ENCODE peak calls at places on chromosomes 4 and X, in seven cellular contexts. F, Q, P, M, B, Z and E are unnamed samples.

GRCh38 chrX:115968436-115969252 is 201.9 kb upstream of the AGTR2 start:
- DNase-seq in Z (peak), P (peak), B (no peak), M (no peak), Q (peak), F (no peak), E (peak)

GRCh38 chr4:74490736-74491135 is 45.8 kb downstream of the AREG start:
- DNase-seq in Q (no peak), M (no peak), F (no peak), B (no peak), P (no peak), Z (no peak), E (no peak)

GRCh38 chrX:110008001-110008635 is 5.2 kb downstream of the TMEM164 start:
- DNase-seq in B (no peak), P (no peak), F (no peak), Z (no peak), Q (no peak), M (no peak), E (no peak)

GRCh38 chr4:119647558-119647957 is 19.0 kb upstream of the PDE5A start:
- DNase-seq in Z (no peak), B (peak), Q (no peak), M (no peak), P (no peak), F (no peak), E (no peak)

GRCh38 chrX:56498756-56499155 is 64.7 kb upstream of the UBQLN2 start:
- DNase-seq in Z (no peak), P (no peak), M (no peak), B (no peak), Q (no peak), F (no peak), E (no peak)

GRCh38 chr4:1347410-1347864 is 429 bp downstream of the UVSSA start:
- DNase-seq in B (peak), Q (peak), M (no peak), P (peak), F (no peak), Z (peak), E (peak)

GRCh38 chrX:136477026-136477425 is 10.7 kb upstream of the BRS3 start:
- DNase-seq in M (no peak), B (no peak), F (no peak), Q (no peak), Z (no peak), P (no peak), E (no peak)

GRCh38 chr4:138919094-138919936 is 96.3 kb upstream of the NOCT start:
- DNase-seq in Q (peak), Z (no peak), M (no peak), F (no peak), P (peak), B (peak), E (peak)

GRCh38 chr4:100340534-100341364 is 150.5 kb upstream of the DDIT4L start:
- DNase-seq in B (peak), M (no peak), Q (no peak), Z (no peak), F (no peak), P (no peak), E (peak)

GRCh38 chr4:163808091-163808490 is 313.6 kb downstream of the TMA16 start:
- DNase-seq in F (no peak), P (no peak), M (no peak), B (no peak), Q (no peak), Z (no peak), E (no peak)

GRCh38 chr4:105662935-105663675 is 45.4 kb downstream of the INTS12 start:
- DNase-seq in Q (no peak), P (no peak), M (no peak), F (no peak), Z (no peak), B (no peak), E (no peak)

GRCh38 chrX:28665778-28666177 is 78.5 kb downstream of the IL1RAPL1 start:
- DNase-seq in Q (no peak), Z (no peak), B (no peak), P (no peak), F (no peak), M (no peak), E (no peak)

GRCh38 chrX:20378291-20378920 is 111.7 kb upstream of the RPS6KA3 start:
- DNase-seq in P (no peak), F (no peak), B (no peak), M (no peak), Z (no peak), Q (no peak), E (peak)

GRCh38 chr4:10160280-10160856 is 43.8 kb upstream of the WDR1 start:
- DNase-seq in M (no peak), P (peak), B (peak), Q (no peak), F (no peak), Z (no peak), E (peak)

GRCh38 chrX:11273544-11273943 is 19.7 kb upstream of the AMELX start:
- DNase-seq in M (no peak), P (no peak), Z (no peak), Q (no peak), F (no peak), B (peak), E (peak)

GRCh38 chr4:81260443-81261102 is 45.6 kb upstream of the PRKG2 start:
- DNase-seq in M (no peak), F (peak), Z (no peak), Q (no peak), P (peak), B (peak), E (no peak)

GRCh38 chr4:75370582-75370981 is 143.6 kb downstream of the RCHY1 start:
- DNase-seq in F (no peak), B (no peak), P (no peak), Q (no peak), Z (no peak), M (no peak), E (no peak)

GRCh38 chrX:155188786-155189185 is 27.5 kb upstream of the VBP1 start:
- DNase-seq in B (no peak), Q (no peak), M (peak), Z (no peak), F (no peak), P (no peak), E (no peak)

GRCh38 chrX:80432863-80433262 is 12.6 kb downstream of the TENT5D start:
- DNase-seq in F (peak), Z (no peak), M (no peak), B (no peak), P (no peak), Q (no peak), E (peak)

GRCh38 chr4:26076896-26077295 is 162.9 kb downstream of the SMIM20 start:
- DNase-seq in F (no peak), Z (no peak), P (no peak), B (peak), M (no peak), Q (no peak), E (peak)

GRCh38 chr4:87521757-87522374 is 7.3 kb downstream of the SPARCL1 start:
- DNase-seq in B (peak), F (no peak), P (no peak), M (no peak), Q (peak), Z (peak), E (peak)

GRCh38 chr4:114178392-114178791 is 198.9 kb upstream of the ARSJ start:
- DNase-seq in M (no peak), B (no peak), Q (no peak), Z (no peak), F (no peak), P (no peak), E (no peak)

GRCh38 chr4:126268106-126268505 is 953.4 kb downstream of the FAT4 start:
- DNase-seq in B (peak), Q (no peak), F (no peak), Z (no peak), M (no peak), P (no peak), E (peak)

GRCh38 chrX:153412746-153413720 is 1.8 kb downstream of the ZFP92 start:
- DNase-seq in M (no peak), F (no peak), B (peak), P (no peak), Z (no peak), Q (no peak), E (no peak)

GRCh38 chr4:100842856-100843255 is 325.0 kb upstream of the EMCN start:
- DNase-seq in Z (no peak), B (peak), P (no peak), Q (no peak), M (no peak), F (no peak), E (peak)

GRCh38 chrX:13013353-13014110 is 30.9 kb downstream of the FAM9C start:
- DNase-seq in M (peak), F (peak), Z (peak), Q (no peak), P (no peak), B (peak), E (peak)

GRCh38 chr4:67080158-67080557 is 465.1 kb downstream of the CENPC start:
- DNase-seq in Q (no peak), B (no peak), P (no peak), Z (no peak), F (no peak), M (no peak), E (no peak)

GRCh38 chrX:2928583-2929434 is at the start of gene ARSD:
- DNase-seq in F (peak), Z (peak), B (peak), M (no peak), Q (peak), P (peak), E (peak)

GRCh38 chr4:151853034-151853433 is 92.2 kb upstream of the GATB start:
- DNase-seq in M (no peak), P (no peak), F (no peak), B (no peak), Z (no peak), Q (no peak), E (no peak)

GRCh38 chrX:153765138-153766079 is 1.4 kb downstream of the PLXNB3 start:
- DNase-seq in F (peak), Q (no peak), B (peak), Z (peak), P (peak), M (no peak), E (peak)

GRCh38 chr4:136680271-136680670 is 852.0 kb downstream of the PCDH18 start:
- DNase-seq in B (no peak), Q (no peak), M (no peak), P (no peak), Z (no peak), F (no peak), E (peak)

GRCh38 chr4:115119804-115120352 is 6.5 kb upstream of the NDST4 start:
- DNase-seq in B (no peak), P (no peak), Q (no peak), M (no peak), F (no peak), Z (no peak), E (no peak)

GRCh38 chrX:25005382-25006185 is 10.2 kb downstream of the ARX start:
- DNase-seq in Q (no peak), B (no peak), F (no peak), M (no peak), P (no peak), Z (no peak), E (no peak)

GRCh38 chrX:110146521-110146920 is 143.6 kb downstream of the TMEM164 start:
- DNase-seq in Z (peak), B (peak), M (no peak), P (no peak), F (no peak), Q (peak), E (peak)

GRCh38 chr4:165398570-165398969 is 19.8 kb downstream of the CPE start:
- DNase-seq in B (peak), F (no peak), Z (no peak), P (no peak), Q (peak), M (no peak), E (peak)